ENCODE peak calls at places on chromosomes 3 and 15, in four cellular contexts. One of them, this sample, is unnamed.

GRCh38 chr3:16151109-16151508 is 23.4 kb upstream of the GALNT15 start:
- DNase-seq in left ventricle myocardium inferior: peak; percentile 79
- DNase-seq in glutamatergic neuron: no peak
- DNase-seq in cardiac muscle cell: peak; percentile 95
- DNase-seq in this sample: no peak

GRCh38 chr3:53806182-53807116 is 39.8 kb downstream of the CHDH start:
- DNase-seq in left ventricle myocardium inferior: no peak
- DNase-seq in glutamatergic neuron: peak; percentile 5
- DNase-seq in cardiac muscle cell: peak; percentile 54
- DNase-seq in this sample: no peak

GRCh38 chr15:35932541-35932940 is 386.6 kb upstream of the DPH6 start:
- DNase-seq in left ventricle myocardium inferior: no peak
- DNase-seq in cardiac muscle cell: no peak
- DNase-seq in glutamatergic neuron: no peak
- DNase-seq in this sample: no peak

GRCh38 chr15:53910852-53911251 is 67.4 kb upstream of the UNC13C start:
- DNase-seq in glutamatergic neuron: no peak
- DNase-seq in left ventricle myocardium inferior: no peak
- DNase-seq in cardiac muscle cell: no peak
- DNase-seq in this sample: no peak

GRCh38 chr15:35912196-35912595 is 366.2 kb upstream of the DPH6 start:
- DNase-seq in left ventricle myocardium inferior: no peak
- DNase-seq in cardiac muscle cell: peak; percentile 45
- DNase-seq in glutamatergic neuron: no peak
- DNase-seq in this sample: no peak

GRCh38 chr3:72997421-72997961 is 880 bp downstream of the PPP4R2 start:
- DNase-seq in cardiac muscle cell: peak; percentile 67
- DNase-seq in glutamatergic neuron: no peak
- DNase-seq in left ventricle myocardium inferior: no peak
- DNase-seq in this sample: peak; percentile 18

GRCh38 chr15:79680721-79681120 is 216.1 kb downstream of the MTHFS start:
- DNase-seq in glutamatergic neuron: no peak
- DNase-seq in left ventricle myocardium inferior: no peak
- DNase-seq in cardiac muscle cell: peak; percentile 67
- DNase-seq in this sample: no peak

GRCh38 chr15:40081691-40082194 is 26.9 kb downstream of the BMF start:
- DNase-seq in glutamatergic neuron: no peak
- DNase-seq in left ventricle myocardium inferior: peak; percentile 78
- DNase-seq in cardiac muscle cell: peak; percentile 94
- DNase-seq in this sample: peak; percentile 78

GRCh38 chr3:191136347-191136746 is 62.7 kb upstream of the OSTN start:
- DNase-seq in left ventricle myocardium inferior: no peak
- DNase-seq in cardiac muscle cell: peak; percentile 42
- DNase-seq in glutamatergic neuron: no peak
- DNase-seq in this sample: no peak

GRCh38 chr15:100835626-100836025 is 44.0 kb upstream of the ALDH1A3 start:
- DNase-seq in left ventricle myocardium inferior: no peak
- DNase-seq in glutamatergic neuron: no peak
- DNase-seq in cardiac muscle cell: no peak
- DNase-seq in this sample: no peak

GRCh38 chr3:13222891-13223573 is 149.8 kb upstream of the IQSEC1 start:
- DNase-seq in cardiac muscle cell: no peak
- DNase-seq in glutamatergic neuron: no peak
- DNase-seq in left ventricle myocardium inferior: no peak
- DNase-seq in this sample: no peak

GRCh38 chr15:46409879-46410278 is 775.0 kb downstream of the SQOR start:
- DNase-seq in cardiac muscle cell: no peak
- DNase-seq in glutamatergic neuron: no peak
- DNase-seq in left ventricle myocardium inferior: no peak
- DNase-seq in this sample: no peak

GRCh38 chr15:31870336-31871158 is 159.8 kb upstream of the CHRNA7 start:
- DNase-seq in cardiac muscle cell: peak; percentile 84
- DNase-seq in left ventricle myocardium inferior: peak; percentile 88
- DNase-seq in glutamatergic neuron: peak; percentile 94
- DNase-seq in this sample: peak; percentile 79

GRCh38 chr15:57743424-57743823 is 36.9 kb downstream of the POLR2M start:
- DNase-seq in glutamatergic neuron: no peak
- DNase-seq in left ventricle myocardium inferior: no peak
- DNase-seq in cardiac muscle cell: no peak
- DNase-seq in this sample: no peak

GRCh38 chr3:157865449-157865862 is 240.8 kb downstream of the SHOX2 start:
- DNase-seq in left ventricle myocardium inferior: no peak
- DNase-seq in cardiac muscle cell: peak; percentile 19
- DNase-seq in glutamatergic neuron: peak; percentile 78
- DNase-seq in this sample: peak; percentile 22

GRCh38 chr3:8619548-8619947 is 25.1 kb downstream of the SSUH2 start:
- DNase-seq in cardiac muscle cell: peak; percentile 61
- DNase-seq in left ventricle myocardium inferior: no peak
- DNase-seq in glutamatergic neuron: no peak
- DNase-seq in this sample: no peak

GRCh38 chr3:17065881-17066280 is 181.1 kb downstream of the PLCL2 start:
- DNase-seq in glutamatergic neuron: no peak
- DNase-seq in left ventricle myocardium inferior: no peak
- DNase-seq in cardiac muscle cell: no peak
- DNase-seq in this sample: no peak

GRCh38 chr3:22713936-22714335 is 489.2 kb upstream of the UBE2E2 start:
- DNase-seq in left ventricle myocardium inferior: no peak
- DNase-seq in glutamatergic neuron: no peak
- DNase-seq in cardiac muscle cell: peak; percentile 91
- DNase-seq in this sample: no peak

GRCh38 chr3:196620228-196620627 is 19.3 kb upstream of the NRROS start:
- DNase-seq in cardiac muscle cell: no peak
- DNase-seq in left ventricle myocardium inferior: no peak
- DNase-seq in glutamatergic neuron: no peak
- DNase-seq in this sample: no peak

GRCh38 chr3:146300756-146301155 is 49.9 kb upstream of the PLSCR4 start:
- DNase-seq in cardiac muscle cell: no peak
- DNase-seq in glutamatergic neuron: no peak
- DNase-seq in left ventricle myocardium inferior: no peak
- DNase-seq in this sample: no peak

GRCh38 chr15:29316422-29316821 is 46.8 kb upstream of the NSMCE3 start:
- DNase-seq in cardiac muscle cell: peak; percentile 13
- DNase-seq in left ventricle myocardium inferior: no peak
- DNase-seq in glutamatergic neuron: no peak
- DNase-seq in this sample: no peak

GRCh38 chr3:70358978-70359580 is 46.6 kb upstream of the MDFIC2 start:
- DNase-seq in left ventricle myocardium inferior: no peak
- DNase-seq in cardiac muscle cell: peak; percentile 62
- DNase-seq in glutamatergic neuron: no peak
- DNase-seq in this sample: peak; percentile 16

GRCh38 chr15:65791335-65792129 is 561 bp downstream of the DENND4A start:
- DNase-seq in left ventricle myocardium inferior: peak; percentile 60
- DNase-seq in cardiac muscle cell: peak; percentile 58
- DNase-seq in glutamatergic neuron: peak; percentile 63
- DNase-seq in this sample: no peak

GRCh38 chr3:130378677-130379191 is 33.3 kb downstream of the COL6A5 start:
- DNase-seq in left ventricle myocardium inferior: no peak
- DNase-seq in glutamatergic neuron: no peak
- DNase-seq in cardiac muscle cell: no peak
- DNase-seq in this sample: no peak

GRCh38 chr3:194212869-194213320 is 76.9 kb downstream of the HES1 start:
- DNase-seq in glutamatergic neuron: no peak
- DNase-seq in left ventricle myocardium inferior: no peak
- DNase-seq in cardiac muscle cell: no peak
- DNase-seq in this sample: peak; percentile 36

GRCh38 chr3:126307591-126308393 is 49.4 kb downstream of the KLF15 start:
- DNase-seq in left ventricle myocardium inferior: no peak
- DNase-seq in cardiac muscle cell: no peak
- DNase-seq in glutamatergic neuron: no peak
- DNase-seq in this sample: no peak

GRCh38 chr3:74633021-74633420 is 18.6 kb upstream of the CNTN3 start:
- DNase-seq in left ventricle myocardium inferior: no peak
- DNase-seq in cardiac muscle cell: no peak
- DNase-seq in glutamatergic neuron: no peak
- DNase-seq in this sample: no peak

GRCh38 chr3:79057756-79058155 is 710.0 kb downstream of the ROBO1 start:
- DNase-seq in left ventricle myocardium inferior: no peak
- DNase-seq in glutamatergic neuron: no peak
- DNase-seq in cardiac muscle cell: no peak
- DNase-seq in this sample: no peak

GRCh38 chr15:66911131-66911700 is 154.2 kb upstream of the SMAD3 start:
- DNase-seq in cardiac muscle cell: no peak
- DNase-seq in glutamatergic neuron: no peak
- DNase-seq in left ventricle myocardium inferior: no peak
- DNase-seq in this sample: no peak

GRCh38 chr3:10292505-10293419 is at the start of gene GHRL:
- DNase-seq in cardiac muscle cell: peak; percentile 53
- DNase-seq in left ventricle myocardium inferior: no peak
- DNase-seq in glutamatergic neuron: no peak
- DNase-seq in this sample: no peak

GRCh38 chr3:71101581-71101980 is 481.9 kb downstream of the FOXP1 start:
- DNase-seq in left ventricle myocardium inferior: no peak
- DNase-seq in glutamatergic neuron: no peak
- DNase-seq in cardiac muscle cell: no peak
- DNase-seq in this sample: no peak

GRCh38 chr3:104779324-104779723 is 587.4 kb upstream of the ALCAM start:
- DNase-seq in cardiac muscle cell: no peak
- DNase-seq in glutamatergic neuron: no peak
- DNase-seq in left ventricle myocardium inferior: no peak
- DNase-seq in this sample: no peak

GRCh38 chr15:60865507-60865906 is 363.6 kb downstream of the RORA start:
- DNase-seq in glutamatergic neuron: no peak
- DNase-seq in cardiac muscle cell: peak; percentile 14
- DNase-seq in left ventricle myocardium inferior: no peak
- DNase-seq in this sample: no peak

GRCh38 chr15:94027571-94027970 is 203.8 kb upstream of the MCTP2 start:
- DNase-seq in glutamatergic neuron: no peak
- DNase-seq in left ventricle myocardium inferior: no peak
- DNase-seq in cardiac muscle cell: no peak
- DNase-seq in this sample: no peak

This sample was measured in neural crest cell.